ENCODE peak calls at places on chromosomes 12 and 14, in four cellular contexts. V is HCT116, H is BE2C, K is upper lobe of right lung. I is an unnamed sample.

GRCh38 chr12:34210689-34211530 is 188.6 kb downstream of the ALG10 start:
- DNase-seq in V (no peak), H (no peak), K (no peak), I (no peak)

GRCh38 chr14:22400590-22401259 is 188.3 kb downstream of the DAD1 start:
- DNase-seq in V (no peak), H (no peak), K (no peak), I (no peak)

GRCh38 chr12:57240069-57240921 is 10.7 kb downstream of the STAC3 start:
- DNase-seq in V (peak; percentile 47), H (peak; percentile 59), K (peak; percentile 76), I (peak; percentile 93)

GRCh38 chr12:130196827-130197226 is 34.6 kb downstream of the FZD10 start:
- DNase-seq in V (no peak), H (no peak), K (no peak), I (no peak)

GRCh38 chr14:68899033-68899603 is 80.0 kb downstream of the ACTN1 start:
- DNase-seq in V (no peak), H (no peak), K (no peak), I (peak; percentile 79)

GRCh38 chr12:28191018-28191595 is 851 bp downstream of the CCDC91 start:
- DNase-seq in V (no peak), H (no peak), K (no peak), I (peak; percentile 82)

GRCh38 chr14:50839696-50840095 is 8.7 kb upstream of the NIN start:
- DNase-seq in V (no peak), H (no peak), K (no peak), I (no peak)

GRCh38 chr12:32706337-32707024 is 27.4 kb downstream of the DNM1L start:
- DNase-seq in V (no peak), H (no peak), K (no peak), I (no peak)

GRCh38 chr12:26691234-26691970 is 141.6 kb downstream of the ITPR2 start:
- DNase-seq in V (peak; percentile 81), H (peak; percentile 61), K (no peak), I (peak; percentile 72)

GRCh38 chr12:32334384-32334783 is 65.0 kb upstream of the FGD4 start:
- DNase-seq in V (no peak), H (no peak), K (no peak), I (no peak)

GRCh38 chr14:68544150-68544892 is 248.5 kb downstream of the ZFP36L1 start:
- DNase-seq in V (no peak), H (no peak), K (no peak), I (peak; percentile 94)

GRCh38 chr12:3533703-3534386 is 42.8 kb downstream of the PRMT8 start:
- DNase-seq in V (no peak), H (no peak), K (no peak), I (no peak)

GRCh38 chr12:103965590-103966407 is at the start of gene TDG:
- DNase-seq in V (peak; percentile 98), H (peak; percentile 98), K (peak; percentile 99), I (peak; percentile 97)
- TF ChIP-seq CTCF in V (no peak), H (no peak), K (peak; percentile 18), I (peak; percentile 9)

GRCh38 chr14:61471297-61471980 is 150.1 kb downstream of the PRKCH start:
- DNase-seq in V (no peak), H (peak; percentile 54), K (no peak), I (no peak)

GRCh38 chr14:61474021-61474420 is 152.6 kb downstream of the PRKCH start:
- DNase-seq in V (no peak), H (no peak), K (no peak), I (no peak)

GRCh38 chr14:61472025-61472672 is 150.8 kb downstream of the PRKCH start:
- DNase-seq in V (no peak), H (peak; percentile 94), K (no peak), I (peak; percentile 85)

GRCh38 chr14:61474671-61475070 is 153.3 kb downstream of the PRKCH start:
- DNase-seq in V (no peak), H (no peak), K (no peak), I (no peak)

GRCh38 chr14:61472801-61473376 is 151.5 kb downstream of the PRKCH start:
- DNase-seq in V (no peak), H (no peak), K (no peak), I (no peak)
- H3K4me1 ChIP-seq in V (peaks cover 27% of the 10 kb centered on the region), H (peaks cover 43% of the 10 kb centered on the region), K (peaks cover 83% of the 10 kb centered on the region), I (peaks cover 64% of the 10 kb centered on the region)

GRCh38 chr14:31377433-31377832 is 42.9 kb downstream of the HEATR5A start:
- DNase-seq in V (no peak), H (no peak), K (no peak), I (no peak)

DNA sequence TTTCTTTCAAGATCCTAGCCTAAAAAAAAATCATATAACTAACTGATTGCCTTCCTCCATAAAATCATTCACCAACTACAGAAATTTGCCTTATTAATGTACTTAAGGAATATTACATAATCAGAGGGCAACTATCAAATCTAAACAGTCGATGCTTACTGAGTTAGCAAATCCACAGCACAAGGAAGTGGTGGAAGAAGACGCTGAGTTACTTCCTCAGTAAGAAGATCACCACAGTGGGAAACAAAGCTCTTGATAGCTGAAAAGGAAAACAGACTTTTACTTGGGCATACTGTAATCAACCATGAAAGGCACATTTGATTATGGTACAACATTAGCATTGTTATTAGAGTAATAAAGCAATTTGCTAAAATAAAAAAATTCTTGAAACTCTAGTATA is 48.7 kb downstream of the HEATR5A start:
- DNase-seq in V (no peak), H (no peak), K (no peak), I (no peak)
- TF ChIP-seq CTCF in V (no peak), H (no peak), K (no peak), I (no peak)

GRCh38 chr12:47774664-47775063 is 1.6 kb downstream of the SLC48A1 start:
- DNase-seq in V (no peak), H (no peak), K (no peak), I (peak; percentile 83)

GRCh38 chr12:47773858-47774580 is 981 bp downstream of the SLC48A1 start:
- DNase-seq in V (no peak), H (no peak), K (no peak), I (peak; percentile 91)

GRCh38 chr12:47772094-47772660 is 861 bp upstream of the SLC48A1 start:
- DNase-seq in V (no peak), H (no peak), K (no peak), I (peak; percentile 59)

GRCh38 chr12:47772738-47773061 is 338 bp upstream of the SLC48A1 start:
- DNase-seq in V (no peak), H (no peak), K (no peak), I (no peak)

DNA sequence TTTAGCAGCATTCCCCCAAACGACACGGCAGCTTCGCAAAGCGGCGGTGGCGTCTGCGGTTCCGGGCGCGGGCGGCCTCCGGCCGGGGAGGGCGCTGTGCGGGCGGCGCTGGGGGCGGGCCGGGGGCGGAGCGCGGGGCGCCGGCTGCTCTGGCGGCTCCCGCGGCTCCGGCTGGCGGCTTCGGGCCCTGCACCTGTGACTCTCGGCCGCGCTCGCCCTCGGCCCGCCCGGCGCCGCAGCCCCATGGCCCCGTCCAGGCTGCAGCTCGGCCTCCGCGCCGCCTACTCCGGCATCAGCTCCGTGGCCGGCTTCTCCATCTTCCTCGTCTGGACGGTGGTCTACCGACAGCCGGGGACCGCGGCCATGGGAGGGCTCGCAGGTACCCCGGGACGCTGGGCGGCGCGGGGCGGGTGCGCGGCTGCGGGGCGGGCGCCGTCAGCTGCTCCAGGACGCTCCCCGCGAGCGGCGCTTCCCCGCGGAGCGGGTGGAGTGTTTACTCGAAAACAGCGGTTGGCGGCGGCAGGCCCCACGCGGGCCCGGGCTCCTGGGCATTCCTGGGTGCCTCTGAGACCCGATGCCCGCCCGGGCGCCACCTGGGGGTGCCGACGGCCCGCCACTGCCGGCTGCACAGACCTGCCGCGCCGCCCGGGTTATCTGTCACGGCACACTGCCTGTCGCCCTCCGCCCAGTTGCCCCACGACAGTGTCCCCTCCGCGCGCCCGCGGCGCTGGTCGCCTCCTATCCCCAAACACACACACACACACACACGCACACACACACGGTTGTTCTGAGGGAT is at the start of gene SLC48A1:
- DNase-seq in V (no peak), H (peak; percentile 85), K (peak; percentile 90), I (peak; percentile 99)
- H3K4me1 ChIP-seq in V (peaks cover 62% of the 10 kb centered on the region), H (peaks cover 48% of the 10 kb centered on the region), K (peaks cover 56% of the 10 kb centered on the region), I (peaks cover 51% of the 10 kb centered on the region)

GRCh38 chr12:12819752-12820311 is 6.7 kb downstream of the DDX47 start:
- DNase-seq in V (no peak), H (no peak), K (no peak), I (peak; percentile 90)
- TF ChIP-seq CTCF in V (no peak), H (no peak), K (no peak), I (no peak)

I was measured in osteoblast.